ENCODE peak calls at places on chromosomes 5 and 9, in eight cellular contexts. U is uterus, G is cardiac fibroblast, S is endodermal cell, B is A549, H is HCT116, I is AG10803, M is foreskin fibroblast. J is an unnamed sample.

GRCh38 chr5:11040345-11040744 is 279.3 kb upstream of the DAP start:
- DNase-seq in U (no peak), G (no peak), S (no peak), B (no peak), H (no peak), I (no peak), M (no peak), J (no peak)

GRCh38 chr9:116644099-116644688 is 42.9 kb upstream of the TRIM32 start:
- DNase-seq in U (no peak), G (no peak), S (no peak), B (no peak), H (no peak), I (peak; percentile 94), M (peak; percentile 44), J (peak; percentile 32)

GRCh38 chr5:102600964-102601363 is 102.2 kb upstream of the SLCO6A1 start:
- DNase-seq in U (no peak), G (peak; percentile 56), S (no peak), B (no peak), H (no peak), I (peak; percentile 20), M (no peak), J (peak; percentile 6)

GRCh38 chr5:122532035-122532434 is 220.0 kb downstream of the SNCAIP start:
- DNase-seq in U (no peak), G (no peak), S (no peak), B (no peak), H (no peak), I (no peak), M (no peak), J (no peak)

GRCh38 chr9:124329996-124330714 is 72.4 kb downstream of the NEK6 start:
- DNase-seq in U (no peak), G (no peak), S (no peak), B (no peak), H (no peak), I (no peak), M (no peak), J (no peak)

GRCh38 chr9:134738869-134739659 is 97.5 kb downstream of the COL5A1 start:
- DNase-seq in U (peak; percentile 80), G (peak; percentile 46), S (peak; percentile 92), B (peak; percentile 78), H (peak; percentile 12), I (peak; percentile 52), M (peak; percentile 51), J (peak; percentile 58)

GRCh38 chr5:24773241-24773640 is 128.5 kb upstream of the CDH10 start:
- DNase-seq in U (no peak), G (no peak), S (no peak), B (no peak), H (no peak), I (peak; percentile 48), M (no peak), J (peak; percentile 14)

GRCh38 chr5:148848378-148849031 is 22.1 kb downstream of the ADRB2 start:
- DNase-seq in U (no peak), G (no peak), S (no peak), B (no peak), H (no peak), I (no peak), M (no peak), J (no peak)

GRCh38 chr5:88452820-88453219 is 184.2 kb upstream of the TMEM161B start:
- DNase-seq in U (no peak), G (peak; percentile 3), S (peak; percentile 74), B (no peak), H (no peak), I (no peak), M (no peak), J (no peak)

GRCh38 chr5:112703866-112704820 is 33.5 kb upstream of the APC start:
- DNase-seq in U (no peak), G (peak; percentile 58), S (no peak), B (no peak), H (no peak), I (peak; percentile 85), M (no peak), J (peak; percentile 87)

GRCh38 chr9:99259231-99259918 is 37.3 kb downstream of the SEC61B start:
- DNase-seq in U (peak; percentile 65), G (peak; percentile 19), S (peak; percentile 70), B (no peak), H (no peak), I (peak; percentile 40), M (peak; percentile 14), J (peak; percentile 51)

GRCh38 chr9:130265431-130266235 is at the start of gene HMCN2:
- DNase-seq in U (no peak), G (no peak), S (peak; percentile 86), B (no peak), H (no peak), I (no peak), M (no peak), J (no peak)

GRCh38 chr5:109038209-109038840 is 290.6 kb downstream of the FER start:
- DNase-seq in U (no peak), G (peak; percentile 64), S (no peak), B (no peak), H (no peak), I (peak; percentile 16), M (peak; percentile 10), J (peak; percentile 62)

GRCh38 chr5:150301901-150302300 is 804 bp downstream of the ARSI start:
- DNase-seq in U (peak; percentile 28), G (no peak), S (peak; percentile 72), B (no peak), H (no peak), I (no peak), M (no peak), J (no peak)

GRCh38 chr9:78326564-78326963 is 29.6 kb downstream of the PSAT1 start:
- DNase-seq in U (no peak), G (no peak), S (no peak), B (no peak), H (no peak), I (no peak), M (no peak), J (no peak)

GRCh38 chr5:174570662-174571061 is 153.7 kb upstream of the MSX2 start:
- DNase-seq in U (no peak), G (no peak), S (no peak), B (no peak), H (no peak), I (no peak), M (no peak), J (no peak)

GRCh38 chr5:33734541-33734940 is 157.2 kb downstream of the ADAMTS12 start:
- DNase-seq in U (peak; percentile 18), G (peak; percentile 57), S (no peak), B (no peak), H (no peak), I (peak; percentile 37), M (no peak), J (peak; percentile 32)

GRCh38 chr5:51382759-51383493 is at the start of gene ISL1:
- DNase-seq in U (peak; percentile 23), G (peak; percentile 42), S (peak; percentile 97), B (peak; percentile 21), H (peak; percentile 57), I (peak; percentile 61), M (peak; percentile 97), J (peak; percentile 59)

GRCh38 chr9:7259544-7260241 is 501.9 kb downstream of the KDM4C start:
- DNase-seq in U (no peak), G (no peak), S (no peak), B (no peak), H (no peak), I (no peak), M (no peak), J (peak; percentile 1)

GRCh38 chr9:93965830-93966577 is 10.8 kb upstream of the BARX1 start:
- DNase-seq in U (no peak), G (no peak), S (peak; percentile 87), B (no peak), H (no peak), I (no peak), M (no peak), J (no peak)

GRCh38 chr9:128249558-128249913 is 26.3 kb downstream of the GOLGA2 start:
- DNase-seq in U (no peak), G (no peak), S (no peak), B (no peak), H (no peak), I (no peak), M (no peak), J (no peak)

GRCh38 chr5:131821221-131821620 is 24.4 kb upstream of the FNIP1 start:
- DNase-seq in U (no peak), G (peak; percentile 52), S (no peak), B (no peak), H (no peak), I (peak; percentile 74), M (peak; percentile 19), J (peak; percentile 10)

GRCh38 chr9:96148634-96149138 is 153.3 kb downstream of the HSD17B3 start:
- DNase-seq in U (no peak), G (no peak), S (no peak), B (no peak), H (no peak), I (no peak), M (no peak), J (no peak)
- TF ChIP-seq CTCF in U (no peak), G (no peak), S (no peak), B (no peak), H (no peak), I (no peak), M (no peak), J (no peak)

DNA sequence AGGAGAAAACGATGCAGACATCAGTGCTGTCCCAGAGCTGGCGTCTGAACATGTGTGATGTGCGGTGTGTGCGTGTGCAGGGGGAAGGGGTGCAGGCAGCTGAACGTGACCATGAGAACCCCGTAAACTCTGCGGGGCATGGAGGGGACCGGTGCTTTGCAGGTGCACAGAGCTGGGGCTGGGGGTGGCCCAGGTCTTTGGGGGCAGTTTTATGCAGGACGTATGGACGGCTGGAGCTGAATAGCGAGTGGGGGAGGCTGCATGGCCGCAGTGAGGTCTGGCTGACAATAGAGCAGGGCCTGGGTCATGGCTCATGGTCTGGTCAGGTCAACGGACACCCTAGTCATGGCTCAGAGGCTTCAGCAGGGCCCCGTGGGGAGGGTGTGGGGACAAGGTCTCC is 3.3 kb upstream of the EXOC3 start:
- DNase-seq in U (no peak), G (no peak), S (peak; percentile 29), B (no peak), H (no peak), I (no peak), M (no peak), J (no peak)
- H3K4me3 ChIP-seq in U (no peak overlapping the region), G (no peak overlapping the region), S (no peak overlapping the region), B (no peak overlapping the region), H (no peak overlapping the region), I (no peak overlapping the region), M (no peak overlapping the region), J (no peak overlapping the region)

GRCh38 chr9:123225374-123225813 is 43.0 kb downstream of the STRBP start:
- DNase-seq in U (no peak), G (peak; percentile 86), S (peak; percentile 84), B (peak; percentile 13), H (peak; percentile 6), I (peak; percentile 62), M (peak; percentile 35), J (peak; percentile 62)
- TF ChIP-seq CTCF in U (no peak), G (peak; percentile 54), S (peak; percentile 78), B (peak; percentile 32), H (no peak), I (peak; percentile 64), M (peak; percentile 54), J (peak; percentile 55)

DNA sequence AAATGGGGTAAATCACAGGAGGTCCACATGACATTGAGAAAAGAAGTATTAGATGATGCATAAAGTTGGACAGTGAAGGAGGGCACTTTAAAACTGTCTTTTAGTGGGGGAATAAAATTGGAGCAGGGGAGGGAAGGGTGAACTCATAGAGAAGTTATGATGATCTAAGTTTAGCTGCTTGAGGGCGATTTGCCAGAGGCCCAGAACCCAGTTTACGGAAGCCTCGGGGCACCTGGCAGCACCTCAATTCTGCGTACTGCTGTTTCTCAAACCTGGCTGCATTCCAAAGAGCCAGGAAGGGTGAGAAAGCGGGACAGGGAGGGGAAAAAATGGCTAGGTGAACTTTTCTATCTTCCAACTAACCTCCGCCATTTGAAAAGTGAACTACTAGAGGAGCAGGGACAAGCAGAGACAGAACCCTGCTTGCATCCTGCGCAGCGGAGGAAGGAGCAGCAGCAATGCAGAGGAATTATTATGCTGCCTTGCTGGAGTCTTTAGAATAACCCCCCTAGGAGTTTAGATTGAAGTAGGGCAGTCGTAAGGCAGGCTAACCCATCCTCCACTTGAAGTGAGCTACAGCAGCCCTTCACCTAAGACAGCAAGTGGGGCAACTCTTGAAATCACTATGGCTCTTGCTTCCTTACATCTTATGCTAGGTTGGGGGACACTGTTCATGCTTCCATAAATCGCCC is 316.8 kb downstream of the BRINP1 start:
- DNase-seq in U (no peak), G (no peak), S (no peak), B (no peak), H (no peak), I (no peak), M (no peak), J (no peak)
- H3K4me3 ChIP-seq in U (no peak overlapping the region), G (no peak overlapping the region), S (no peak overlapping the region), B (no peak overlapping the region), H (no peak overlapping the region), I (no peak overlapping the region), M (no peak overlapping the region), J (no peak overlapping the region)